ENCODE peak calls at places on chromosome 18, in seven cellular contexts. One of them, this sample, is unnamed.

GRCh38 chr18:13456736-13457271 is 238.2 kb downstream of the LDLRAD4 start:
- DNase-seq in MM.1S: no peak
- DNase-seq in left lung: no peak
- DNase-seq in breast epithelium: no peak
- DNase-seq in body of pancreas: no peak
- DNase-seq in fibroblast of lung: no peak
- DNase-seq in endodermal cell: no peak
- DNase-seq in this sample: no peak

GRCh38 chr18:10009321-10010144 is 95.7 kb downstream of the VAPA start:
- DNase-seq in MM.1S: no peak
- DNase-seq in left lung: no peak
- DNase-seq in breast epithelium: no peak
- DNase-seq in body of pancreas: no peak
- DNase-seq in fibroblast of lung: no peak
- DNase-seq in endodermal cell: peak; percentile 26
- DNase-seq in this sample: no peak

GRCh38 chr18:75129717-75130477 is 79.0 kb downstream of the PTGR3 start:
- DNase-seq in MM.1S: no peak
- DNase-seq in left lung: peak; percentile 72
- DNase-seq in breast epithelium: no peak
- DNase-seq in body of pancreas: no peak
- DNase-seq in fibroblast of lung: no peak
- DNase-seq in endodermal cell: no peak
- DNase-seq in this sample: peak; percentile 4

GRCh38 chr18:68394705-68395104 is 320.2 kb downstream of the TMX3 start:
- DNase-seq in MM.1S: no peak
- DNase-seq in left lung: no peak
- DNase-seq in breast epithelium: no peak
- DNase-seq in body of pancreas: no peak
- DNase-seq in fibroblast of lung: peak; percentile 20
- DNase-seq in endodermal cell: no peak
- DNase-seq in this sample: no peak

GRCh38 chr18:66511810-66512209 is 92.1 kb downstream of the CDH19 start:
- DNase-seq in MM.1S: no peak
- DNase-seq in left lung: no peak
- DNase-seq in breast epithelium: no peak
- DNase-seq in body of pancreas: no peak
- DNase-seq in fibroblast of lung: no peak
- DNase-seq in endodermal cell: no peak
- DNase-seq in this sample: no peak

GRCh38 chr18:9506046-9506792 is 30.9 kb downstream of the RALBP1 start:
- DNase-seq in MM.1S: peak; percentile 74
- DNase-seq in left lung: no peak
- DNase-seq in breast epithelium: no peak
- DNase-seq in body of pancreas: peak; percentile 42
- DNase-seq in fibroblast of lung: no peak
- DNase-seq in endodermal cell: no peak
- DNase-seq in this sample: peak; percentile 39

GRCh38 chr18:500556-501405 is at the start of gene COLEC12:
- DNase-seq in MM.1S: no peak
- DNase-seq in left lung: peak; percentile 84
- DNase-seq in breast epithelium: no peak
- DNase-seq in body of pancreas: peak; percentile 58
- DNase-seq in fibroblast of lung: no peak
- DNase-seq in endodermal cell: peak; percentile 74
- DNase-seq in this sample: peak; percentile 26

GRCh38 chr18:78980279-78980771 is 707 bp downstream of the SALL3 start:
- DNase-seq in MM.1S: no peak
- DNase-seq in left lung: peak; percentile 60
- DNase-seq in breast epithelium: no peak
- DNase-seq in body of pancreas: no peak
- DNase-seq in fibroblast of lung: no peak
- DNase-seq in endodermal cell: peak; percentile 79
- DNase-seq in this sample: peak; percentile 52

GRCh38 chr18:26466026-26466425 is 82.3 kb downstream of the KCTD1 start:
- DNase-seq in MM.1S: no peak
- DNase-seq in left lung: no peak
- DNase-seq in breast epithelium: no peak
- DNase-seq in body of pancreas: no peak
- DNase-seq in fibroblast of lung: no peak
- DNase-seq in endodermal cell: no peak
- DNase-seq in this sample: no peak

GRCh38 chr18:73896685-73897084 is 250.9 kb downstream of the FBXO15 start:
- DNase-seq in MM.1S: no peak
- DNase-seq in left lung: no peak
- DNase-seq in breast epithelium: no peak
- DNase-seq in body of pancreas: no peak
- DNase-seq in fibroblast of lung: no peak
- DNase-seq in endodermal cell: no peak
- DNase-seq in this sample: no peak

GRCh38 chr18:36275561-36275960 is 22.0 kb upstream of the FHOD3 start:
- DNase-seq in MM.1S: no peak
- DNase-seq in left lung: no peak
- DNase-seq in breast epithelium: no peak
- DNase-seq in body of pancreas: no peak
- DNase-seq in fibroblast of lung: no peak
- DNase-seq in endodermal cell: no peak
- DNase-seq in this sample: no peak

GRCh38 chr18:42929857-42930256 is 185.6 kb downstream of the RIT2 start:
- DNase-seq in MM.1S: no peak
- DNase-seq in left lung: no peak
- DNase-seq in breast epithelium: no peak
- DNase-seq in body of pancreas: no peak
- DNase-seq in fibroblast of lung: peak; percentile 42
- DNase-seq in endodermal cell: peak; percentile 69
- DNase-seq in this sample: no peak

GRCh38 chr18:66548747-66549146 is 55.1 kb downstream of the CDH19 start:
- DNase-seq in MM.1S: no peak
- DNase-seq in left lung: no peak
- DNase-seq in breast epithelium: no peak
- DNase-seq in body of pancreas: no peak
- DNase-seq in fibroblast of lung: no peak
- DNase-seq in endodermal cell: peak; percentile 44
- DNase-seq in this sample: no peak

GRCh38 chr18:1659190-1659589 is 754.5 kb downstream of the ADCYAP1 start:
- DNase-seq in MM.1S: no peak
- DNase-seq in left lung: no peak
- DNase-seq in breast epithelium: no peak
- DNase-seq in body of pancreas: no peak
- DNase-seq in fibroblast of lung: no peak
- DNase-seq in endodermal cell: peak; percentile 43
- DNase-seq in this sample: no peak

GRCh38 chr18:79569720-79570119 is 109.9 kb upstream of the CTDP1 start:
- DNase-seq in MM.1S: no peak
- DNase-seq in left lung: peak; percentile 20
- DNase-seq in breast epithelium: peak; percentile 25
- DNase-seq in body of pancreas: peak; percentile 4
- DNase-seq in fibroblast of lung: no peak
- DNase-seq in endodermal cell: peak; percentile 50
- DNase-seq in this sample: peak; percentile 4

GRCh38 chr18:10482985-10483949 is 28.8 kb downstream of the APCDD1 start:
- DNase-seq in MM.1S: no peak
- DNase-seq in left lung: no peak
- DNase-seq in breast epithelium: no peak
- DNase-seq in body of pancreas: peak; percentile 23
- DNase-seq in fibroblast of lung: no peak
- DNase-seq in endodermal cell: no peak
- DNase-seq in this sample: no peak

GRCh38 chr18:7358989-7359726 is 128.3 kb downstream of the LRRC30 start:
- DNase-seq in MM.1S: no peak
- DNase-seq in left lung: no peak
- DNase-seq in breast epithelium: no peak
- DNase-seq in body of pancreas: no peak
- DNase-seq in fibroblast of lung: no peak
- DNase-seq in endodermal cell: no peak
- DNase-seq in this sample: no peak

GRCh38 chr18:69240275-69240674 is 160.4 kb upstream of the DOK6 start:
- DNase-seq in MM.1S: no peak
- DNase-seq in left lung: no peak
- DNase-seq in breast epithelium: no peak
- DNase-seq in body of pancreas: no peak
- DNase-seq in fibroblast of lung: no peak
- DNase-seq in endodermal cell: no peak
- DNase-seq in this sample: no peak

GRCh38 chr18:48098007-48098406 is 167.5 kb upstream of the SMAD2 start:
- DNase-seq in MM.1S: no peak
- DNase-seq in left lung: no peak
- DNase-seq in breast epithelium: no peak
- DNase-seq in body of pancreas: no peak
- DNase-seq in fibroblast of lung: no peak
- DNase-seq in endodermal cell: no peak
- DNase-seq in this sample: no peak

GRCh38 chr18:3790702-3791101 is 340.7 kb downstream of the TGIF1 start:
- DNase-seq in MM.1S: no peak
- DNase-seq in left lung: no peak
- DNase-seq in breast epithelium: no peak
- DNase-seq in body of pancreas: no peak
- DNase-seq in fibroblast of lung: peak; percentile 51
- DNase-seq in endodermal cell: no peak
- DNase-seq in this sample: no peak

GRCh38 chr18:58847383-58848071 is 17.1 kb upstream of the ZNF532 start:
- DNase-seq in MM.1S: no peak
- DNase-seq in left lung: no peak
- DNase-seq in breast epithelium: no peak
- DNase-seq in body of pancreas: peak; percentile 43
- DNase-seq in fibroblast of lung: no peak
- DNase-seq in endodermal cell: peak; percentile 97
- DNase-seq in this sample: peak; percentile 38

GRCh38 chr18:72675394-72675793 is 131.3 kb upstream of the CBLN2 start:
- DNase-seq in MM.1S: no peak
- DNase-seq in left lung: no peak
- DNase-seq in breast epithelium: no peak
- DNase-seq in body of pancreas: no peak
- DNase-seq in fibroblast of lung: no peak
- DNase-seq in endodermal cell: peak; percentile 90
- DNase-seq in this sample: no peak

GRCh38 chr18:28161608-28162599 is 15.0 kb downstream of the CDH2 start:
- DNase-seq in MM.1S: no peak
- DNase-seq in left lung: no peak
- DNase-seq in breast epithelium: no peak
- DNase-seq in body of pancreas: no peak
- DNase-seq in fibroblast of lung: no peak
- DNase-seq in endodermal cell: no peak
- DNase-seq in this sample: peak; percentile 37

GRCh38 chr18:31102020-31102684 is at the start of gene DSC2:
- DNase-seq in MM.1S: no peak
- DNase-seq in left lung: peak; percentile 90
- DNase-seq in breast epithelium: peak; percentile 55
- DNase-seq in body of pancreas: peak; percentile 75
- DNase-seq in fibroblast of lung: no peak
- DNase-seq in endodermal cell: peak; percentile 90
- DNase-seq in this sample: peak; percentile 79
- H3K4me3 ChIP-seq in MM.1S: peak within 1 kb of the TSS; percentile 10
- H3K4me3 ChIP-seq in left lung: peak within 1 kb of the TSS; percentile 49
- H3K4me3 ChIP-seq in breast epithelium: peak within 1 kb of the TSS; percentile 76
- H3K4me3 ChIP-seq in body of pancreas: peak within 1 kb of the TSS; percentile 76
- H3K4me3 ChIP-seq in fibroblast of lung: no peak within 1 kb of the TSS
- H3K4me3 ChIP-seq in endodermal cell: peak within 1 kb of the TSS; percentile 92
- H3K4me3 ChIP-seq in this sample: peak within 1 kb of the TSS; percentile 87

GRCh38 chr18:22165603-22166069 is 3.8 kb upstream of the GATA6 start:
- DNase-seq in MM.1S: no peak
- DNase-seq in left lung: no peak
- DNase-seq in breast epithelium: no peak
- DNase-seq in body of pancreas: peak; percentile 37
- DNase-seq in fibroblast of lung: no peak
- DNase-seq in endodermal cell: peak; percentile 60
- DNase-seq in this sample: no peak
- H3K4me3 ChIP-seq in MM.1S: no peak overlapping the region
- H3K4me3 ChIP-seq in left lung: peak overlapping the region; percentile 21
- H3K4me3 ChIP-seq in breast epithelium: peak overlapping the region; percentile 18
- H3K4me3 ChIP-seq in body of pancreas: peak overlapping the region; percentile 38
- H3K4me3 ChIP-seq in fibroblast of lung: no peak overlapping the region
- H3K4me3 ChIP-seq in endodermal cell: peak overlapping the region; percentile 100
- H3K4me3 ChIP-seq in this sample: no peak overlapping the region

DNA sequence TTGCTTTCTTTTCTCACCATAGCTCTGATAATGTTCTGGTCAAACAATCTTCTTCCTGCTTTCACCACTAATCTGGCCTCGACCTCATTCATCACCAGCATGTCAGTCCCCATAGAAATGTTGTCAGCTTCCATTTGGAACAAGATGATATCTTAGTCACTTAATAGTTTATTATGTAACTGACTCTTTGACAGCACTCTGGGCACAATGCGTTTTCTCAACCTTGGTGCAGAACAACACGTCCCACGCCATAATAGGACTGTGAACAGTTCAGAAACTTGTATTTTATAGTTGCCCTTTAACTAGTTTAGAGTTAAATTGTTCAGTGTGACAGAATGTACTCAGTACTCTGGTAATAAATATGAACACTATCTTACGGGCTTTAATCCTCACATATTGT is 106.0 kb downstream of the MC4R start:
- DNase-seq in MM.1S: no peak
- DNase-seq in left lung: no peak
- DNase-seq in breast epithelium: no peak
- DNase-seq in body of pancreas: no peak
- DNase-seq in fibroblast of lung: no peak
- DNase-seq in endodermal cell: no peak
- DNase-seq in this sample: no peak
- H3K4me3 ChIP-seq in MM.1S: no peak overlapping the region
- H3K4me3 ChIP-seq in left lung: no peak overlapping the region
- H3K4me3 ChIP-seq in breast epithelium: no peak overlapping the region
- H3K4me3 ChIP-seq in body of pancreas: no peak overlapping the region
- H3K4me3 ChIP-seq in fibroblast of lung: no peak overlapping the region
- H3K4me3 ChIP-seq in endodermal cell: no peak overlapping the region
- H3K4me3 ChIP-seq in this sample: no peak overlapping the region

DNA sequence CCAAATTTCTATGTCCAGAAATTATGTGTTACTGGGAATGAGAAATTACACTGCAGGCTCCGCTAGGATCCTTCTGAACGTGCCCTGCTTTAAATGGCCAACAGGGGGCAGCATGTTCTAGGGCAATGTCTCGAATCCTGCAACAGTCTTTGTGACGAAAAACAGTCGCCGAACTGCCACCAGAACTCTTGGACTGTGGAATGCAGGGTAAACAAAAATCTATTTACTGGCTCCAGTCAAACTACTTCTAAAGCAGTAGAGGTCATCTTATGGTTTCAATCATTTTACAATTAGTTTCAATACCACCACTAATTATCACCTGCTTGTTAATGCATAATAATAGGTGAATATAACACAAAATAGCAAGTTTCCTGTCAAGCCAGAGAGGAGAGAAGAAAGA is 9.8 kb upstream of the ZNF397 start:
- DNase-seq in MM.1S: peak; percentile 71
- DNase-seq in left lung: peak; percentile 58
- DNase-seq in breast epithelium: peak; percentile 79
- DNase-seq in body of pancreas: peak; percentile 89
- DNase-seq in fibroblast of lung: peak; percentile 75
- DNase-seq in endodermal cell: peak; percentile 90
- DNase-seq in this sample: peak; percentile 78
- H3K4me3 ChIP-seq in MM.1S: no peak overlapping the region
- H3K4me3 ChIP-seq in left lung: no peak overlapping the region
- H3K4me3 ChIP-seq in breast epithelium: no peak overlapping the region
- H3K4me3 ChIP-seq in body of pancreas: no peak overlapping the region
- H3K4me3 ChIP-seq in fibroblast of lung: peak overlapping the region; percentile 14
- H3K4me3 ChIP-seq in endodermal cell: no peak overlapping the region
- H3K4me3 ChIP-seq in this sample: peak overlapping the region; percentile 26

This sample was measured in WERI-Rb-1.